ENCODE peak calls at places on chromosomes 5 and 9, in five cellular contexts. D is psoas muscle, V is HFF-Myc, R is gastrocnemius medialis, T is WTC11. N is an unnamed sample.

GRCh38 chr5:143932584-143932983 is 120.6 kb downstream of the HMHB1 start:
- DNase-seq in D (no peak), V (no peak), R (no peak), T (no peak), N (no peak)

GRCh38 chr5:153147891-153148623 is 342.4 kb upstream of the GRIA1 start:
- DNase-seq in D (no peak), V (peak; percentile 41), R (no peak), T (peak; percentile 17), N (no peak)

GRCh38 chr5:159450417-159450816 is 120.1 kb upstream of the IL12B start:
- DNase-seq in D (no peak), V (no peak), R (no peak), T (no peak), N (no peak)

GRCh38 chr9:38277601-38278200 is 114.8 kb upstream of the ALDH1B1 start:
- DNase-seq in D (no peak), V (no peak), R (no peak), T (no peak), N (no peak)

GRCh38 chr5:148193202-148193601 is 9.6 kb upstream of the SPINK6 start:
- DNase-seq in D (no peak), V (no peak), R (no peak), T (no peak), N (no peak)

GRCh38 chr5:159878988-159879471 is 37.3 kb upstream of the ADRA1B start:
- DNase-seq in D (peak; percentile 81), V (no peak), R (peak; percentile 70), T (peak; percentile 54), N (peak; percentile 37)

GRCh38 chr9:22740781-22741180 is 294.2 kb downstream of the DMRTA1 start:
- DNase-seq in D (no peak), V (no peak), R (no peak), T (no peak), N (no peak)

GRCh38 chr5:140258016-140258415 is 44.9 kb downstream of the PFDN1 start:
- DNase-seq in D (no peak), V (peak; percentile 26), R (no peak), T (no peak), N (peak; percentile 33)

GRCh38 chr5:73861313-73861978 is 235.4 kb downstream of the ARHGEF28 start:
- DNase-seq in D (no peak), V (no peak), R (no peak), T (no peak), N (no peak)

GRCh38 chr5:77772729-77773128 is 3.4 kb downstream of the TBCA start:
- DNase-seq in D (no peak), V (no peak), R (no peak), T (no peak), N (no peak)

GRCh38 chr5:98763001-98763630 is 10.3 kb upstream of the RGMB start:
- DNase-seq in D (no peak), V (no peak), R (no peak), T (peak; percentile 43), N (peak; percentile 86)

GRCh38 chr9:35675732-35676392 is 2.1 kb downstream of the CA9 start:
- DNase-seq in D (peak; percentile 66), V (no peak), R (no peak), T (peak; percentile 95), N (no peak)

GRCh38 chr5:110726249-110727024 is at the start of gene TMEM232:
- DNase-seq in D (peak; percentile 73), V (peak; percentile 33), R (peak; percentile 63), T (peak; percentile 75), N (peak; percentile 13)

GRCh38 chr5:604391-604831 is 7.7 kb upstream of the CEP72 start:
- DNase-seq in D (peak; percentile 39), V (no peak), R (no peak), T (no peak), N (no peak)

GRCh38 chr5:87113848-87114247 is 153.8 kb upstream of the RASA1 start:
- DNase-seq in D (no peak), V (no peak), R (no peak), T (no peak), N (peak; percentile 59)

GRCh38 chr9:112743216-112743835 is 7.2 kb upstream of the SNX30 start:
- DNase-seq in D (no peak), V (no peak), R (no peak), T (no peak), N (no peak)

GRCh38 chr5:169071-169727 is 22.1 kb upstream of the LRRC14B start:
- DNase-seq in D (peak; percentile 71), V (peak; percentile 72), R (peak; percentile 35), T (no peak), N (peak; percentile 89)

GRCh38 chr5:34721359-34721758 is 65.2 kb downstream of the RAI14 start:
- DNase-seq in D (no peak), V (no peak), R (no peak), T (no peak), N (no peak)

GRCh38 chr5:124527220-124527991 is 219.0 kb downstream of the ZNF608 start:
- DNase-seq in D (no peak), V (no peak), R (no peak), T (no peak), N (no peak)

GRCh38 chr5:141245250-141245717 is at the start of gene PCDHB15:
- DNase-seq in D (no peak), V (no peak), R (no peak), T (peak; percentile 85), N (no peak)

GRCh38 chr9:82763631-82764030 is 299.3 kb downstream of the RASEF start:
- DNase-seq in D (no peak), V (no peak), R (no peak), T (peak; percentile 47), N (no peak)
- TF ChIP-seq CTCF in D (no peak), V (no peak), R (no peak), T (no peak), N (no peak)

GRCh38 chr9:126452036-126452595 is 125.5 kb downstream of the MVB12B start:
- DNase-seq in D (no peak), V (no peak), R (no peak), T (no peak), N (no peak)

GRCh38 chr9:126454795-126455194 is 128.2 kb downstream of the MVB12B start:
- DNase-seq in D (no peak), V (no peak), R (no peak), T (no peak), N (no peak)

GRCh38 chr9:126451316-126451885 is 124.8 kb downstream of the MVB12B start:
- DNase-seq in D (no peak), V (no peak), R (no peak), T (no peak), N (no peak)

GRCh38 chr9:126454250-126454649 is 127.6 kb downstream of the MVB12B start:
- DNase-seq in D (no peak), V (no peak), R (no peak), T (no peak), N (no peak)

DNA sequence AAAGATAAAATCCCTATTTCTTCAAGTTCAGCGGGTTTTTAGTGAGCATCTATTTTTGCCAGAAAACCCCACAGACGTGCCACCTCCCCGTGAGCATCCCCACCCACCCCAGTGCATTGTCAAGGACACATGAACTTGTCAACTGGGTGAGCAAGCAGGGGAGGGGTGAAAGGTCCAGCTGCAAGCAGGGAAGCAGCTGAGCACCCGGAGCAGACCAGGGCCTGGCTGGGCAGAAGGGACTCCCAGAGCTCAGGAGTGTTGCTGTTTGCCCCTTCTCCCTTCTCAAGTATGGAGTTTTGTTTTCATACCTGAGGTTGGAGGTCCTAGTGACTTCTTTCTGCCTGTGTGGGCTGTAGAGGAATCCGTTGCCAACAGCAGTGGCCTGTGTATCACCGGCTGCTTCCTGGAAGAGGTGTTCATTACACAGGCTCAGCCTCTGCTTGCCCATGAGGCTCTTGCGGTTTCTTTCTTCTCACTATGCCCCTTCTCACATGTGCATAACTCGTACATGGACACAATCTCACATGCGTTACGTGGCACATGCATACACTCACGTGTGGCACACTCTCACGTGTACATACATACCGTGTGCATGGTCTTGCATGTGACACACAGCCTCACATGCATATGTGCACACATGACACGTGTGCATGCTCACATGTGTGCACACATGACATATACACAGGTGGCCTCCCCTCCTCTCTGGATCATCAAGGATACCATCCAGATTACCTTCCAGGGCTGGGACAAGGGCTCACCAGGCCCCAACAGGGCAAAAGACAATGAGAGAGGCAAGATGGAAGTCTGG is 126.7 kb downstream of the MVB12B start:
- DNase-seq in D (no peak), V (no peak), R (no peak), T (no peak), N (no peak)
- TF ChIP-seq CTCF in D (no peak), V (no peak), R (no peak), T (no peak), N (no peak)

GRCh38 chr9:124776952-124777645 is at the start of gene OLFML2A:
- DNase-seq in D (peak; percentile 65), V (no peak), R (peak; percentile 20), T (peak; percentile 66), N (no peak)
- TF ChIP-seq CTCF in D (peak; percentile 27), V (peak; percentile 35), R (peak; percentile 46), T (peak; percentile 37), N (peak; percentile 11)

GRCh38 chr9:5574097-5574496 is 54.8 kb upstream of the RIC1 start:
- DNase-seq in D (no peak), V (no peak), R (no peak), T (no peak), N (no peak)

GRCh38 chr9:5577225-5577624 is 51.7 kb upstream of the RIC1 start:
- DNase-seq in D (no peak), V (no peak), R (no peak), T (no peak), N (no peak)

GRCh38 chr9:5578018-5578697 is 50.7 kb upstream of the RIC1 start:
- DNase-seq in D (no peak), V (no peak), R (no peak), T (no peak), N (no peak)

GRCh38 chr9:5571629-5572232 is 57.2 kb upstream of the RIC1 start:
- DNase-seq in D (no peak), V (no peak), R (no peak), T (no peak), N (no peak)

DNA sequence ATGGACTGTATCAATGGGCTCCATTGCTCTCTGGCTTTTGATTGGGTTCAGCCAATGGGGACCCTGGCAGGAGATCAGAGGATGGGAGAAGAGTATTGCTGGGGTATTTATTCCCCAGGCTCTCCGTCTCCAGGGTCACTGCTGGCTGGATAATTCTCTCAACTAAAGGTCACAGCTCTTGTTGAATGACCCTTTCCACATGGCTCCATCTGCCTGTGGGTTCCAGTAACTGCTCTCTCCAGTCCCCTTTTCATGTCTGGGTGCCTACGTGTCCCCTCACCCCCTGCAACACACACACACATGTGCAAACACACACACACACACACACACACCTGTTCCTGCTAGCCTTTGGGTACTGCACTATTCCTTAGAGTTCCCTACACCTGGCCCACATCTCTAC is 53.9 kb upstream of the RIC1 start:
- DNase-seq in D (no peak), V (no peak), R (no peak), T (no peak), N (no peak)
- TF ChIP-seq CTCF in D (no peak), V (no peak), R (no peak), T (no peak), N (no peak)

GRCh38 chr5:82360043-82360442 is 81.9 kb upstream of the RPS23 start:
- DNase-seq in D (no peak), V (no peak), R (no peak), T (no peak), N (no peak)
- TF ChIP-seq CTCF in D (no peak), V (no peak), R (no peak), T (no peak), N (no peak)

DNA sequence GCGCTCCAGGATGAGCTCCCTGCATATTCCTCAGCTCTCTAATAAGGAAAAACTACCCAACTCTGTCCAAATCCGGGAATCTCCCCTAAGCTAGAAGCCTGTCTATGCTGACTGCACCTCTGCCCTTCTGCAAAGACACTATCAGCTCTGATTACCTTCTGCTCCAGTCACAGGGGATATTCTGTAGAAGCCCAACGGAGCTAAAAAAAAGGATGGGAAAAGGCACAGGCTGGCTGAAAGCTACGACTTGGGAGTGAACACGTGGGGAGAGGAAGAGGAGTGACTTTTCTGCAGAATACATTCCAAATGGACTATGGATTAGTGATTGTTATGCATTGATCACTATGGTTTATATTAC is 50.7 kb downstream of the IARS1 start:
- DNase-seq in D (no peak), V (no peak), R (no peak), T (no peak), N (no peak)
- TF ChIP-seq CTCF in D (no peak), V (no peak), R (no peak), T (no peak), N (no peak)